ENCODE peak calls at places on chromosomes 7 and 10, in seven cellular contexts. Y, A, X, B, N, F and O are unnamed samples.

GRCh38 chr10:99539120-99539519 is 6.4 kb downstream of the NKX2-3 start:
- DNase-seq in F (no peak), A (no peak), X (no peak), B (no peak), N (no peak), Y (no peak), O (no peak)

GRCh38 chr10:112361951-112362770 is 11.8 kb upstream of the ACSL5 start:
- DNase-seq in X (no peak), Y (peak; percentile 87), B (peak; percentile 80), A (no peak), N (peak; percentile 45), F (no peak), O (peak; percentile 74)

GRCh38 chr10:113563306-113564088 is 10.6 kb downstream of the HABP2 start:
- DNase-seq in B (peak; percentile 78), X (peak; percentile 93), Y (peak; percentile 85), A (peak; percentile 86), N (peak; percentile 72), F (peak; percentile 18), O (peak; percentile 62)

GRCh38 chr10:71966046-71967004 is 2.1 kb downstream of the CHST3 start:
- DNase-seq in B (no peak), A (no peak), Y (peak; percentile 78), F (no peak), X (no peak), N (no peak), O (peak; percentile 39)

GRCh38 chr7:141356096-141356495 is 195.1 kb upstream of the AGK start:
- DNase-seq in A (no peak), N (no peak), Y (no peak), B (no peak), X (no peak), F (no peak), O (peak; percentile 17)

GRCh38 chr10:110947061-110947595 is 27.7 kb downstream of the SHOC2 start:
- DNase-seq in A (no peak), X (no peak), B (no peak), F (no peak), N (no peak), Y (no peak), O (no peak)

GRCh38 chr7:151245360-151246160 is 2.9 kb downstream of the SMARCD3 start:
- DNase-seq in N (no peak), A (peak; percentile 43), F (peak; percentile 48), X (peak; percentile 83), B (peak; percentile 61), Y (peak; percentile 81), O (no peak)

GRCh38 chr10:79436850-79437103 is 8.6 kb downstream of the ZCCHC24 start:
- DNase-seq in A (no peak), Y (no peak), X (no peak), N (no peak), F (no peak), B (no peak), O (no peak)

GRCh38 chr10:116211682-116212081 is 61.3 kb downstream of the GFRA1 start:
- DNase-seq in N (no peak), B (no peak), F (no peak), Y (no peak), A (no peak), X (no peak), O (no peak)

GRCh38 chr10:85622425-85622824 is 744.2 kb downstream of the GRID1 start:
- DNase-seq in F (no peak), N (no peak), Y (no peak), X (no peak), A (no peak), B (no peak), O (no peak)

GRCh38 chr10:104253576-104254410 is 899 bp upstream of the GSTO1 start:
- DNase-seq in X (no peak), B (no peak), A (no peak), Y (no peak), F (no peak), N (no peak), O (no peak)

GRCh38 chr10:11756766-11757315 is 14.7 kb downstream of the ECHDC3 start:
- DNase-seq in F (no peak), N (no peak), B (no peak), A (no peak), X (no peak), Y (no peak), O (no peak)

GRCh38 chr7:44210107-44210506 is 9.3 kb downstream of the YKT6 start:
- DNase-seq in Y (no peak), F (no peak), N (no peak), B (no peak), A (no peak), X (no peak), O (no peak)

GRCh38 chr10:80196270-80196949 is 8.9 kb downstream of the ANXA11 start:
- DNase-seq in A (peak; percentile 93), B (peak; percentile 71), F (peak; percentile 50), X (no peak), N (peak; percentile 90), Y (peak; percentile 90), O (peak; percentile 38)